ENCODE peak calls at places on chromosomes 6 and 20, in seven cellular contexts. Z, K, E, H, T, O and F are unnamed samples.

GRCh38 chr20:45407783-45408645 is at the start of gene DBNDD2:
- DNase-seq in Z (no peak), K (no peak), E (no peak), H (no peak), T (peak; percentile 90), O (no peak), F (no peak)

GRCh38 chr6:13725570-13725969 is 13.9 kb upstream of the RANBP9 start:
- DNase-seq in Z (no peak), K (peak; percentile 94), E (no peak), H (peak; percentile 56), T (no peak), O (no peak), F (no peak)

GRCh38 chr20:9301129-9302072 is 213.0 kb upstream of the LAMP5 start:
- DNase-seq in Z (no peak), K (peak; percentile 75), E (no peak), H (no peak), T (no peak), O (no peak), F (no peak)

GRCh38 chr20:44448753-44449546 is 26.7 kb upstream of the TTPAL start:
- DNase-seq in Z (no peak), K (no peak), E (no peak), H (no peak), T (no peak), O (peak; percentile 47), F (no peak)

GRCh38 chr20:54194724-54195438 is 13.0 kb upstream of the PFDN4 start:
- DNase-seq in Z (no peak), K (peak; percentile 52), E (no peak), H (no peak), T (no peak), O (no peak), F (no peak)

GRCh38 chr20:46814366-46815232 is 80.0 kb upstream of the EYA2 start:
- DNase-seq in Z (no peak), K (peak; percentile 83), E (no peak), H (no peak), T (no peak), O (no peak), F (peak; percentile 50)

GRCh38 chr20:24273251-24273650 is 196.2 kb upstream of the SYNDIG1 start:
- DNase-seq in Z (no peak), K (no peak), E (no peak), H (no peak), T (no peak), O (no peak), F (no peak)

GRCh38 chr6:137731960-137732616 is 135.0 kb upstream of the TNFAIP3 start:
- DNase-seq in Z (no peak), K (peak; percentile 80), E (no peak), H (no peak), T (no peak), O (no peak), F (no peak)

GRCh38 chr6:14276667-14277404 is 159.3 kb downstream of the CD83 start:
- DNase-seq in Z (no peak), K (no peak), E (no peak), H (no peak), T (no peak), O (no peak), F (no peak)

GRCh38 chr6:15205321-15205720 is 40.5 kb upstream of the JARID2 start:
- DNase-seq in Z (no peak), K (no peak), E (no peak), H (no peak), T (no peak), O (no peak), F (no peak)

GRCh38 chr20:63738687-63739128 is 868 bp upstream of the SLC2A4RG start:
- DNase-seq in Z (no peak), K (no peak), E (peak; percentile 77), H (peak; percentile 44), T (no peak), O (peak; percentile 62), F (no peak)

GRCh38 chr20:64027981-64028685 is 7.8 kb upstream of the C20orf204 start:
- DNase-seq in Z (no peak), K (no peak), E (no peak), H (no peak), T (no peak), O (peak; percentile 64), F (no peak)

GRCh38 chr20:63957004-63957689 is 931 bp upstream of the UCKL1 start:
- DNase-seq in Z (peak; percentile 84), K (peak; percentile 72), E (peak; percentile 74), H (no peak), T (no peak), O (peak; percentile 87), F (no peak)

GRCh38 chr6:41942045-41942851 is 640 bp upstream of the CCND3 start:
- DNase-seq in Z (no peak), K (no peak), E (no peak), H (no peak), T (no peak), O (no peak), F (no peak)

GRCh38 chr6:122609881-122610689 is at the start of gene PKIB:
- DNase-seq in Z (peak; percentile 78), K (peak; percentile 87), E (peak; percentile 72), H (peak; percentile 53), T (peak; percentile 54), O (peak; percentile 80), F (no peak)

GRCh38 chr6:28769626-28770402 is 154.0 kb downstream of the TRIM27 start:
- DNase-seq in Z (no peak), K (peak; percentile 72), E (no peak), H (no peak), T (no peak), O (peak; percentile 59), F (no peak)

GRCh38 chr6:88238065-88238464 is 71.9 kb upstream of the CNR1 start:
- DNase-seq in Z (no peak), K (peak; percentile 8), E (no peak), H (no peak), T (no peak), O (no peak), F (no peak)

DNA sequence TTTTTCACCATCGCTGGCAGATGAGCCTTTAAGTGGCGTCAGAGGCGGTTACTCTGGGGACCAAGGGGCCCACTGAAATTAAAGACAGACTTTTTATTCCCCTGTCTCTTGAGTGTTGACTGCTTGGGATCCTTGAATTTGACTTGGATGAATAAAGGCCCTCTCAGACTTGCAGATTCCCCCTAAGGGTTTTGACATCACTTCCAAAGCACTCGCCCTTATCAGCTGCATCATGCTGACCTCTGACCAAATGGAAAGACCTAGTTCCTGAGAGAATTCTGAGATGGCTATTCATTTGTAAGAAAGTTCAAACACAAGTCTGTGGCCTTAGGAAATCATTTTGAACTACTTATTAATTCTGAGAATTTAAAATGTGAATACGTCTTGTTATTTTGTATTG is 13.5 kb upstream of the MOXD1 start:
- DNase-seq in Z (no peak), K (no peak), E (no peak), H (no peak), T (no peak), O (no peak), F (no peak)
- H3K4me3 ChIP-seq in Z (no peak overlapping the region), K (no peak overlapping the region), E (no peak overlapping the region), H (no peak overlapping the region), T (no peak overlapping the region), O (no peak overlapping the region), F (no peak overlapping the region)

GRCh38 chr6:118620202-118620601 is 31.2 kb downstream of the CEP85L start:
- DNase-seq in Z (no peak), K (no peak), E (no peak), H (no peak), T (no peak), O (no peak), F (no peak)

GRCh38 chr6:118621799-118622470 is 29.5 kb downstream of the CEP85L start:
- DNase-seq in Z (no peak), K (no peak), E (no peak), H (no peak), T (no peak), O (no peak), F (no peak)

GRCh38 chr6:118617350-118617957 is 33.9 kb downstream of the CEP85L start:
- DNase-seq in Z (no peak), K (no peak), E (no peak), H (no peak), T (no peak), O (no peak), F (no peak)

DNA sequence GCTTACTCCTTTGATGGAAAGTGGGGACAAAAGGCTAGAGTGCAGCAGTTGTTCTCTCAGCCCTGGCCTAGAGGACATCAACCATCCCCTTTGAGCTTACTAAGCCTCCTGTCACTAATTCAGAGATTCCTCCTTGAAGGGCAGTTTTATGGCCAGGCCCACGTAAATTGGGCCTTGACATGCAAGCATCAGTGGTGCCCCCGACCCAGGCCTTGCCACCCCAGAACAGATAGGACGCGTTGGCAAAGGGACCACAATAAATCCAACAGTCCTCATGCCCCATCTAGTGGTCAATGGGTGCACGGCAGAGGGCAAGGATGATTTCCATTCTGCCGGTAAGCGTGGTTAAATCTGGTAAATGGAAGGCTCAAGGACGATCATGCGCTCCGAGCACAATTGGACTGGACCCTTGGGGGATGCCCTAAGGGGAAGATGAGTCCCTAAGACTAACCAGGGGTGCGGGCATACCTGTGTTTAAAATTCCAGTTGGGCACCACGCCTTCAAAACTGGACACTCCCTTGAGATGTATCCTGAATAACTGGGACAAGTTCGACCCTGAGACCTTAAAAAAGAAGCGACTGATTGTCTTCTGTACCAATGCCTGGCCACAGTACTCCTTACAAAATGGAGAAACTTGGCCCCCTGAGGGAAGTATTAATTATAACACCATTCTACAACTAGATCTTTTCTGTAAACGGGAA is 32.6 kb downstream of the CEP85L start:
- DNase-seq in Z (peak; percentile 61), K (peak; percentile 8), E (peak; percentile 47), H (peak; percentile 28), T (peak; percentile 78), O (peak; percentile 61), F (no peak)
- TF ChIP-seq CTCF in Z (peak; percentile 80), K (peak; percentile 93), E (peak; percentile 88), H (peak; percentile 70), T (peak; percentile 81), O (peak; percentile 93), F (peak; percentile 93)

GRCh38 chr6:26327450-26328264 is 37.3 kb upstream of the BTN3A2 start:
- DNase-seq in Z (no peak), K (peak; percentile 71), E (no peak), H (no peak), T (peak; percentile 45), O (peak; percentile 80), F (no peak)
- H3K4me3 ChIP-seq in Z (no peak overlapping the region), K (peak overlapping the region; percentile 30), E (no peak overlapping the region), H (no peak overlapping the region), T (peak overlapping the region; percentile 2), O (peak overlapping the region; percentile 64), F (peak overlapping the region; percentile 25)

GRCh38 chr6:110517601-110518280 is 41.3 kb upstream of the SLC22A16 start:
- DNase-seq in Z (no peak), K (no peak), E (no peak), H (no peak), T (no peak), O (no peak), F (no peak)

GRCh38 chr6:110520188-110520956 is 44.0 kb upstream of the SLC22A16 start:
- DNase-seq in Z (no peak), K (no peak), E (no peak), H (no peak), T (no peak), O (no peak), F (no peak)

GRCh38 chr6:110520992-110521543 is 44.7 kb upstream of the SLC22A16 start:
- DNase-seq in Z (no peak), K (no peak), E (no peak), H (no peak), T (no peak), O (no peak), F (no peak)

GRCh38 chr6:110517034-110517433 is 40.6 kb upstream of the SLC22A16 start:
- DNase-seq in Z (no peak), K (no peak), E (no peak), H (no peak), T (no peak), O (no peak), F (no peak)

DNA sequence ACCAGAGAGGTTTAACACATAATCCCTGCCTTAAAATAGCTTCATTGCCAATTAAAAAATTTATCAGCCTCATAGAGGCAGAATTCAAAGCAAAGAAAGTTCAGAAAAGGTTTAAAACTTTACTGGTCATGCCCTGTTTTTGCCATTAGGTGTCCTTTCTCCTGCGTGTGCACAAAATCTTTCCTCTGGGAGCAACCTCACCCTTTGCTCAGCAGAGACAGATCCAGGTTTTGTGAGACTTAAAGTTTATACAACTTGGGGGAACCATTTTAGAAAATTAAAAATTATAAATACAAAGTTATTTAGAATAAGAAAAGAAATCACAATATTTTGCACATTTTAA is 41.8 kb upstream of the SLC22A16 start:
- DNase-seq in Z (no peak), K (no peak), E (no peak), H (no peak), T (no peak), O (no peak), F (no peak)
- TF ChIP-seq CTCF in Z (no peak), K (peak; percentile 61), E (no peak), H (no peak), T (peak; percentile 39), O (peak; percentile 51), F (peak; percentile 65)